ENCODE peak calls at places on chromosomes 4 and X, in five cellular contexts. F, L, A, Y and K are unnamed samples.

GRCh38 chrX:48569958-48570357 is 4.3 kb upstream of the RBM3 start:
- DNase-seq in F (no peak), L (no peak), A (peak), Y (no peak), K (no peak)

GRCh38 chr4:181261279-181261678 is 981.9 kb upstream of the TENM3 start:
- DNase-seq in F (no peak), L (no peak), A (no peak), Y (no peak), K (no peak)

GRCh38 chr4:26785312-26785711 is 75.3 kb upstream of the STIM2 start:
- DNase-seq in F (no peak), L (no peak), A (no peak), Y (no peak), K (no peak)

GRCh38 chrX:15475021-15475420 is 18.1 kb downstream of the PIR start:
- DNase-seq in F (no peak), L (no peak), A (peak), Y (no peak), K (no peak)

GRCh38 chr4:147831452-147832192 is 99.7 kb downstream of the ARHGAP10 start:
- DNase-seq in F (no peak), L (no peak), A (peak), Y (no peak), K (no peak)

GRCh38 chr4:123505457-123506310 is 109.1 kb downstream of the SPRY1 start:
- DNase-seq in F (peak), L (peak), A (peak), Y (peak), K (peak)

GRCh38 chrX:19886888-19887531 is 390 bp downstream of the SH3KBP1 start:
- DNase-seq in F (peak), L (peak), A (no peak), Y (peak), K (peak)

GRCh38 chrX:48505481-48505880 is 3.3 kb upstream of the PORCN start:
- DNase-seq in F (no peak), L (no peak), A (peak), Y (no peak), K (no peak)

GRCh38 chr4:138053601-138054322 is 188.4 kb downstream of the SLC7A11 start:
- DNase-seq in F (no peak), L (no peak), A (peak), Y (no peak), K (no peak)

GRCh38 chrX:123846598-123847038 is 13.2 kb upstream of the XIAP start:
- DNase-seq in F (no peak), L (no peak), A (peak), Y (no peak), K (no peak)

GRCh38 chr4:40238700-40239548 is 42.1 kb downstream of the RHOH start:
- DNase-seq in F (no peak), L (no peak), A (peak), Y (no peak), K (no peak)

GRCh38 chrX:36909584-36909983 is 98.6 kb upstream of the FAM47C start:
- DNase-seq in F (peak), L (no peak), A (peak), Y (no peak), K (no peak)

GRCh38 chr4:57114973-57115372 is 4.8 kb upstream of the IGFBP7 start:
- DNase-seq in F (no peak), L (no peak), A (peak), Y (no peak), K (no peak)

GRCh38 chr4:78645853-78646757 is 94.5 kb downstream of the ANXA3 start:
- DNase-seq in F (peak), L (no peak), A (peak), Y (peak), K (no peak)

GRCh38 chrX:124028177-124028576 is 66.7 kb downstream of the STAG2 start:
- DNase-seq in F (no peak), L (no peak), A (peak), Y (no peak), K (no peak)

GRCh38 chr4:680091-680490 is 5.7 kb downstream of the MYL5 start:
- DNase-seq in F (no peak), L (no peak), A (no peak), Y (peak), K (no peak)

GRCh38 chr4:8549352-8549931 is 30.8 kb upstream of the GPR78 start:
- DNase-seq in F (no peak), L (no peak), A (no peak), Y (no peak), K (no peak)

GRCh38 chr4:11293866-11294265 is 134.8 kb downstream of the HS3ST1 start:
- DNase-seq in F (no peak), L (no peak), A (peak), Y (no peak), K (no peak)

GRCh38 chr4:143411527-143412480 is 75.1 kb downstream of the GAB1 start:
- DNase-seq in F (no peak), L (no peak), A (peak), Y (no peak), K (no peak)

GRCh38 chrX:46649421-46650260 is 76.1 kb downstream of the CHST7 start:
- DNase-seq in F (peak), L (no peak), A (peak), Y (peak), K (no peak)

GRCh38 chr4:7328913-7329638 is 105.7 kb downstream of the PSAPL1 start:
- DNase-seq in F (no peak), L (no peak), A (peak), Y (peak), K (no peak)

GRCh38 chrX:70183091-70183490 is 5.8 kb downstream of the DGAT2L6 start:
- DNase-seq in F (no peak), L (no peak), A (no peak), Y (no peak), K (no peak)

GRCh38 chrX:1903380-1903935 is 288.6 kb downstream of the ASMT start:
- DNase-seq in F (no peak), L (no peak), A (peak), Y (no peak), K (no peak)

GRCh38 chr4:183182873-183183725 is 84.0 kb downstream of the WWC2 start:
- DNase-seq in F (no peak), L (no peak), A (peak), Y (peak), K (no peak)

GRCh38 chrX:110395877-110396276 is 37.2 kb downstream of the RTL9 start:
- DNase-seq in F (no peak), L (no peak), A (no peak), Y (no peak), K (no peak)

GRCh38 chrX:19382500-19383145 is 38.9 kb downstream of the PDHA1 start:
- DNase-seq in F (peak), L (peak), A (peak), Y (peak), K (no peak)

GRCh38 chrX:39688576-39689373 is 409.0 kb downstream of the BCOR start:
- DNase-seq in F (peak), L (peak), A (peak), Y (peak), K (peak)

GRCh38 chr4:103915224-103915869 is 195.6 kb upstream of the TACR3 start:
- DNase-seq in F (no peak), L (peak), A (peak), Y (no peak), K (no peak)

GRCh38 chr4:37970702-37971101 is 10.5 kb downstream of the PTTG2 start:
- DNase-seq in F (peak), L (no peak), A (peak), Y (peak), K (no peak)

GRCh38 chr4:76733380-76733779 is 164.6 kb downstream of the SOWAHB start:
- DNase-seq in F (no peak), L (no peak), A (no peak), Y (no peak), K (no peak)

GRCh38 chr4:2842667-2843022 is 999 bp upstream of the ADD1 start:
- DNase-seq in F (no peak), L (no peak), A (no peak), Y (no peak), K (no peak)

GRCh38 chrX:133838761-133839676 is 146.4 kb downstream of the GPC3 start:
- DNase-seq in F (peak), L (peak), A (peak), Y (no peak), K (no peak)

GRCh38 chr4:124947622-124948265 is 235.2 kb upstream of the ANKRD50 start:
- DNase-seq in F (no peak), L (no peak), A (peak), Y (no peak), K (no peak)

GRCh38 chr4:21792736-21793135 is 155.8 kb downstream of the KCNIP4 start:
- DNase-seq in F (no peak), L (no peak), A (no peak), Y (no peak), K (no peak)

DNA sequence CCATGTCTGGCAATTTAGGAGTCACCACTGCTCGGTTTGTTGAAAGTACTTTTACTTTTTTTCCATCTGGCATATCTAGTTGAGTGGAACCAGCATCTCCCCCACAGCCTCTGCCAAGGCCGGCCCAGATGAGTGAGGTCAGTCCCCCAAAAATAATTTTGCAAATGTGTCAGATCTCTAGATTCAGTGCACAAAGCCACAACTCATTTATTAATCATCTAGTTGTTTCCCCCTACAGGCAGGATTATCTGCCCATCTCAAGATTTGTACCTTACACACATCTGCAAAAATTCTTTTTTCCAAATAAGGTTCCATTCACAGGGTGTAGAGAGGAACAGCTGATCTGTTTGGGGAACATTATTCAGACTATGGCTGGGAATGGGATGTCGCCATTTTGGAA is 174.0 kb upstream of the MXRA5 start:
- DNase-seq in F (no peak), L (no peak), A (no peak), Y (no peak), K (no peak)
- TF ChIP-seq CTCF in F (no peak), L (no peak), A (no peak), Y (no peak), K (no peak)

GRCh38 chr4:167111622-167112021 is 122.7 kb downstream of the SPOCK3 start:
- DNase-seq in F (no peak), L (no peak), A (no peak), Y (no peak), K (no peak)
- TF ChIP-seq CTCF in F (no peak), L (no peak), A (no peak), Y (no peak), K (no peak)

DNA sequence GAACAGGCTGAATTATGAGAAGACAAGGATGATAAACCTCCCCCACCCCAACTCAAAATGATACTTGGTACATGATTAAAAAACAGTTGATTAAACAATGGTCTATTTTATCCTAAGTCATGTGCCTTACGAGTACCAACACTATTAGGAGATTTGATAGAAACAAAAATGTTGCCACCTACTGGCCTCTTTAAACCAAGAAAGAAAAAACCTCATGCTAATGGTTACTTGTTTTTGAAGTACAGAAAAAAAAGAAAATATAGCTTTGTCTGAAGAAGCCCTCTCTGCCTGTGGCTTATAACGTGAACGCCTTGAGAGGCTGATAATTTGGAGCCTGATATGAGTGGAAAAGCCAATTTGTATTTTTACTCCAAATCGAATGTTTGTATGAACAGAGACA is 538.2 kb downstream of the DMD start:
- DNase-seq in F (no peak), L (no peak), A (peak), Y (no peak), K (no peak)
- TF ChIP-seq CTCF in F (peak), L (no peak), A (peak), Y (no peak), K (peak)

GRCh38 chr4:140047017-140047640 is 106.9 kb downstream of the MAML3 start:
- DNase-seq in F (no peak), L (no peak), A (peak), Y (no peak), K (no peak)

GRCh38 chr4:140048419-140049022 is 105.5 kb downstream of the MAML3 start:
- DNase-seq in F (no peak), L (no peak), A (no peak), Y (no peak), K (no peak)

GRCh38 chr4:140049924-140050681 is 103.9 kb downstream of the MAML3 start:
- DNase-seq in F (no peak), L (peak), A (peak), Y (no peak), K (no peak)

GRCh38 chr4:140047781-140048180 is 106.2 kb downstream of the MAML3 start:
- DNase-seq in F (no peak), L (no peak), A (no peak), Y (no peak), K (no peak)

DNA sequence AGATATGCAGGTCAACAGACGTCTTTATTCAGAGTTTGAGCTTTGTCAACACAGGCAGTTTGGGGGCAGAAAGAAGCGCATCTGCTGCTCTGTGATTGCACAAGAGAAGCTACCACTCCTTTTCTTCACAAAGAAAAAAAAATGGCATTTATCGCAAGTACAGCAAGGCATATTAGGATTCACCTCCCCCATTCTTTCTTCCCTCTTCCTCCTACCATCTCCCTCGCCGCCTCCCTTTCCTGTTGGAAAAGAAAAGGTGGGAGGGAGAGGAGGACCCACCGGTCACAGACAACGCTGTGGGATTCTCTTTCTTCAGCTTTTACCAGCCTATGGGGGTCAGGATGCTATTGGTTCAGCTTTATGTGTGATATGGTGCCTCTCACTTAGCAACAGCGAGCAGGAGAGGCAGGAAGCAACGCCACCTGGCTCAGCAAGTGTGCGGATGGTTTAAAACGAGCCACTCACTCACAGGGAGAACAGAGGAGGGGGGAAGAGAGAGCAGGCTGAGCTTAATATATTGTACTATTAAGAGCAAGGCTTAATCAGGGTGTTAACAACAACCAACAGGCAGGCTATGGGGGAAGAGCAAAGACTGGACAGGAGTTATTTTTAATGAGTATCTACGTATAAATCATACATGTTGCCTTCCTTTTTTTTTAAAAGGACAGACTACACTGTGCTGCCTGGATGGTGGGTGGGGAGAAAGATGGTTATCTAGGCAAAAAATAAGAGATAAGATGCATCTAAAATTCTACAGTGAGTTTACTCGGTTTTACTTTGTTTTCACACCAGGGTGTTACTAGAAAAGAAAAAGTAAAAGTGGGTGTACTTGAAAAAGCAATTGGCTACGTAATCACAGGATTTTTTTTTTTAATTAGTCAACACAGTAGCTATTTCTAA is 104.7 kb downstream of the MAML3 start:
- DNase-seq in F (peak), L (peak), A (peak), Y (no peak), K (no peak)
- TF ChIP-seq CTCF in F (peak), L (no peak), A (no peak), Y (no peak), K (no peak)

GRCh38 chrX:112997991-112998390 is 157.4 kb upstream of the AMOT start:
- DNase-seq in F (no peak), L (no peak), A (no peak), Y (no peak), K (no peak)

DNA sequence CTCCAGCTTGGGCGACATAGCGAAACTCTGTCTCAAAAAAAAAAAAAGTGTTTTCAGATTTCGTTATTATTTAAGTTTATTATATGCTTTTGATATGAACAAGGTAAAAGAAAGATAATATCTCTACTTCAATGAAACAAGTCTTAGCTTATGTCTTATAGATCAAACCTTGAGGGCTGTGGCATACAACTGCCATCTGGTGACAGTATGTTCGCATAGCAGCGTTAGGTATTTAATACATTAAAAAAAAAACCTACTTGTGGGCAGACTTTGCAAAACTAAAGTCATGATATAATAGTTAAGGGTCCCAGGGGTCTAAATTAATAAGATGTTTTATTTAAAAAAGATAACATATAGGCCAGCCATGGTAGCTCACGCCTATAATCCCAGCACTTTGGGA is 161.2 kb upstream of the AMOT start:
- DNase-seq in F (no peak), L (no peak), A (no peak), Y (no peak), K (no peak)
- TF ChIP-seq CTCF in F (no peak), L (no peak), A (no peak), Y (no peak), K (peak)

GRCh38 chr4:115873048-115873447 is 759.6 kb upstream of the NDST4 start:
- DNase-seq in F (no peak), L (no peak), A (no peak), Y (no peak), K (no peak)
- TF ChIP-seq CTCF in F (no peak), L (peak), A (no peak), Y (no peak), K (no peak)

DNA sequence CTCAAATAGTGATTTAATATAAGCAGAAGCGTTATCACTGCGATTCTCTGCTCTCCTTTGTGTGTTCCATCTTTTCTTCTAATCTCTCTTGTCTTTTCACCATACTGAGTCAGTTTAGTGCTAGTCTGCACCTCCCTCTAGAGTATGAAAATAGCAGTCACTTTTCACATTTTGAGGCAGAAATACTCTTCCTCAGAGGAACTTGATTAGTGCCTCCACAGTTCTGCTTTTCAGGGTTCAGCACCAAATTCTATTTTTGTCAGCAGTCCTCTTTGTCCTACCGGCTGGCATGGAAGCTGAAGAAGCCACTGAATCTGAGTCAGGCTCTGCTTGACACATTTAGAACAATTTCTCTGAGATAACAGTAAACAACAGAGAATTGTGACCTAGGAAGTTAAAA is 49.7 kb upstream of the ANKRD17 start:
- DNase-seq in F (no peak), L (peak), A (peak), Y (no peak), K (no peak)
- TF ChIP-seq CTCF in F (peak), L (peak), A (peak), Y (no peak), K (peak)

GRCh38 chr4:164931551-164932324 is 45.7 kb downstream of the TRIM61 start:
- DNase-seq in F (no peak), L (no peak), A (no peak), Y (no peak), K (no peak)

GRCh38 chr4:164935363-164935762 is 42.1 kb downstream of the TRIM61 start:
- DNase-seq in F (no peak), L (peak), A (no peak), Y (no peak), K (no peak)

GRCh38 chr4:164943192-164943591 is 34.3 kb downstream of the TRIM61 start:
- DNase-seq in F (no peak), L (no peak), A (no peak), Y (no peak), K (no peak)

GRCh38 chr4:164933244-164933643 is 44.2 kb downstream of the TRIM61 start:
- DNase-seq in F (no peak), L (no peak), A (no peak), Y (no peak), K (no peak)

DNA sequence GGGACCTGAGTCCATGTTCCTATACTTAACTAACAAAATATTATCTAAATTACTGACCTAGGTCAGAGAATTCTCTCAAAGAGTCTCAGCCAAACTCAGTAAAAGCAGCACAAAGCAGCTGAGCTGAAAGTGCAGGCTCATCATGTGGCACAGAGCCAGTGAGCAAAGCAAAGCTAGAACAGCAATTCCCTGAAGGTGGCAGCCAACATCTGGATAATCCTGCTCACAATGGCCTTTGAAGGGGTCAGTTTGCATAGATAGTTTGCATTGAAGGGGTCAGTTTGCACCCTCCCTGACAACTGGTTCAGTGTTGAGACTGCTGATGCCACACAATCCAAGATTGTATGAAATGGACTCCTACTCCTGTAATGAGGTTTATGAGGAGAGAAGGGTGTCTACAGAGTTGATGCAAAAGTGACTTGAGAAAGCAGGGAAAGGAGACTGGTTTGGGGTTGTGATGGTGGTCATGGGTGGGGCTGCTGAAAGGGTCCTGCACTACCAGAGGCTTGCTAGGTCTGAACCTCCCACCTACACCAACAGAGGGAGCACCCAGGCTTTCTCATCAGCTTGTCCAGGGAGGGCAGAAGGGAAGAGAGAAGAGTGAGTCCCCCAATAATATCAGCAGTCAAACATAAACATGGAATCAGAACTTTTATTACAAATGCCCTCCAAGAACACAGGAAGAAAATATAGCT is 39.7 kb downstream of the TRIM61 start:
- DNase-seq in F (peak), L (peak), A (peak), Y (no peak), K (no peak)
- TF ChIP-seq CTCF in F (no peak), L (peak), A (peak), Y (no peak), K (peak)